ENCODE peak calls at places on chromosome 16, in eight cellular contexts. G is T-cell; V is lower leg skin; R is LNCaP clone FGC; M is tibial artery; D is Caki2; L is transverse colon; F is Jurkat, Clone E6-1. S is an unnamed sample.

GRCh38 chr16:19223235-19223847 is 55.3 kb downstream of the SYT17 start:
- DNase-seq in G (no peak), V (no peak), R (peak; percentile 10), M (no peak), D (no peak), L (peak; percentile 78), F (peak; percentile 14), S (peak; percentile 39)

GRCh38 chr16:50478021-50478772 is 70.0 kb upstream of the NKD1 start:
- DNase-seq in G (no peak), V (no peak), R (no peak), M (no peak), D (no peak), L (no peak), F (no peak), S (no peak)

GRCh38 chr16:84505249-84506156 is 1.0 kb upstream of the MEAK7 start:
- DNase-seq in G (no peak), V (no peak), R (no peak), M (peak; percentile 61), D (no peak), L (no peak), F (no peak), S (no peak)

GRCh38 chr16:71880176-71880575 is 3.8 kb downstream of the ZNF821 start:
- DNase-seq in G (no peak), V (peak; percentile 24), R (no peak), M (no peak), D (no peak), L (no peak), F (no peak), S (no peak)

GRCh38 chr16:27724491-27724878 is 174.5 kb downstream of the KATNIP start:
- DNase-seq in G (no peak), V (no peak), R (peak; percentile 66), M (no peak), D (no peak), L (no peak), F (no peak), S (no peak)

GRCh38 chr16:15900901-15901465 is 12.6 kb upstream of the CEP20 start:
- DNase-seq in G (no peak), V (no peak), R (no peak), M (no peak), D (no peak), L (no peak), F (no peak), S (no peak)

GRCh38 chr16:79444522-79445040 is 156.0 kb downstream of the MAF start:
- DNase-seq in G (no peak), V (no peak), R (no peak), M (no peak), D (no peak), L (no peak), F (no peak), S (no peak)

GRCh38 chr16:24670623-24671454 is 58.6 kb upstream of the TNRC6A start:
- DNase-seq in G (no peak), V (peak; percentile 23), R (no peak), M (peak; percentile 89), D (peak; percentile 99), L (peak; percentile 29), F (no peak), S (no peak)

GRCh38 chr16:49855822-49856740 is at the start of gene ZNF423:
- DNase-seq in G (no peak), V (no peak), R (no peak), M (no peak), D (no peak), L (peak; percentile 35), F (no peak), S (no peak)

GRCh38 chr16:84460406-84461028 is 43.9 kb downstream of the MEAK7 start:
- DNase-seq in G (no peak), V (no peak), R (no peak), M (peak; percentile 50), D (no peak), L (no peak), F (no peak), S (no peak)

GRCh38 chr16:26491962-26492361 is 574.8 kb upstream of the C16orf82 start:
- DNase-seq in G (no peak), V (no peak), R (no peak), M (no peak), D (no peak), L (no peak), F (no peak), S (no peak)

GRCh38 chr16:66687906-66688625 is 8.5 kb downstream of the CMTM4 start:
- DNase-seq in G (no peak), V (no peak), R (no peak), M (no peak), D (no peak), L (no peak), F (no peak), S (no peak)

GRCh38 chr16:28316056-28316455 is 23.7 kb downstream of the SBK1 start:
- DNase-seq in G (no peak), V (no peak), R (no peak), M (no peak), D (no peak), L (no peak), F (no peak), S (no peak)

GRCh38 chr16:90008708-90009145 is 10.5 kb downstream of the DBNDD1 start:
- DNase-seq in G (peak; percentile 57), V (no peak), R (no peak), M (no peak), D (no peak), L (peak; percentile 35), F (peak; percentile 92), S (no peak)

GRCh38 chr16:29994613-29995329 is 646 bp downstream of the HIRIP3 start:
- DNase-seq in G (peak; percentile 50), V (peak; percentile 56), R (no peak), M (peak; percentile 80), D (no peak), L (peak; percentile 86), F (no peak), S (peak; percentile 88)

GRCh38 chr16:69017036-69017783 is 88.2 kb upstream of the HAS3 start:
- DNase-seq in G (no peak), V (no peak), R (peak; percentile 33), M (no peak), D (peak; percentile 71), L (no peak), F (no peak), S (peak; percentile 14)

GRCh38 chr16:89334988-89335802 is 117.7 kb downstream of the ZNF778 start:
- DNase-seq in G (no peak), V (no peak), R (no peak), M (peak; percentile 55), D (no peak), L (no peak), F (no peak), S (no peak)

GRCh38 chr16:2480948-2481347 is 6.0 kb downstream of the TBC1D24 start:
- DNase-seq in G (no peak), V (no peak), R (no peak), M (no peak), D (no peak), L (peak; percentile 80), F (no peak), S (no peak)

GRCh38 chr16:87471278-87472141 is 21.3 kb downstream of the ZCCHC14 start:
- DNase-seq in G (no peak), V (no peak), R (no peak), M (no peak), D (no peak), L (no peak), F (no peak), S (no peak)

GRCh38 chr16:21125191-21125590 is 25.5 kb downstream of the DNAH3 start:
- DNase-seq in G (no peak), V (no peak), R (no peak), M (no peak), D (no peak), L (no peak), F (no peak), S (no peak)

GRCh38 chr16:65988019-65988418 is 378.5 kb upstream of the CDH5 start:
- DNase-seq in G (no peak), V (no peak), R (no peak), M (no peak), D (no peak), L (no peak), F (no peak), S (no peak)

GRCh38 chr16:80720759-80721470 is 83.5 kb downstream of the CDYL2 start:
- DNase-seq in G (no peak), V (no peak), R (no peak), M (no peak), D (peak; percentile 6), L (no peak), F (no peak), S (no peak)

GRCh38 chr16:19123535-19124178 is 9.9 kb downstream of the ITPRIPL2 start:
- DNase-seq in G (no peak), V (no peak), R (peak; percentile 91), M (no peak), D (no peak), L (peak; percentile 86), F (no peak), S (no peak)

GRCh38 chr16:89115216-89115949 is 21.7 kb downstream of the ACSF3 start:
- DNase-seq in G (peak; percentile 92), V (peak; percentile 73), R (no peak), M (peak; percentile 83), D (no peak), L (peak; percentile 85), F (peak; percentile 99), S (no peak)

S was measured in Calu3.